ENCODE peak calls at places on chromosome 16, in four cellular contexts. P, V, Y and B are unnamed samples.

GRCh38 chr16:86364653-86365380 is 145.5 kb upstream of the FOXF1 start:
- DNase-seq in P (no peak), V (no peak), Y (no peak), B (no peak)

GRCh38 chr16:88382491-88383400 is at the start of gene ZNF469:
- DNase-seq in P (no peak), V (no peak), Y (peak), B (no peak)

GRCh38 chr16:88061346-88062110 is 110.3 kb downstream of the BANP start:
- DNase-seq in P (no peak), V (no peak), Y (no peak), B (no peak)

GRCh38 chr16:19114359-19115147 is 789 bp downstream of the ITPRIPL2 start:
- DNase-seq in P (no peak), V (no peak), Y (peak), B (no peak)

GRCh38 chr16:85202631-85203461 is 90.6 kb upstream of the CIBAR2 start:
- DNase-seq in P (no peak), V (no peak), Y (no peak), B (no peak)

GRCh38 chr16:24988593-24989338 is 26.4 kb downstream of the ARHGAP17 start:
- DNase-seq in P (peak), V (peak), Y (no peak), B (no peak)

GRCh38 chr16:48201515-48202201 is 42.4 kb upstream of the LONP2 start:
- DNase-seq in P (no peak), V (no peak), Y (no peak), B (no peak)

GRCh38 chr16:51143166-51143565 is 7.9 kb downstream of the SALL1 start:
- DNase-seq in P (no peak), V (no peak), Y (no peak), B (no peak)

GRCh38 chr16:88854306-88855111 is 2.2 kb downstream of the GALNS start:
- DNase-seq in P (no peak), V (peak), Y (no peak), B (no peak)

GRCh38 chr16:25411376-25412081 is 153.9 kb upstream of the ZKSCAN2 start:
- DNase-seq in P (no peak), V (no peak), Y (no peak), B (no peak)

GRCh38 chr16:19639986-19640421 is 78.0 kb downstream of the KNOP1 start:
- DNase-seq in P (no peak), V (peak), Y (no peak), B (no peak)

GRCh38 chr16:57131351-57131970 is 39.1 kb downstream of the CPNE2 start:
- DNase-seq in P (no peak), V (no peak), Y (no peak), B (no peak)

GRCh38 chr16:57629516-57630401 is 1.3 kb downstream of the ADGRG1 start:
- DNase-seq in P (no peak), V (no peak), Y (no peak), B (no peak)

GRCh38 chr16:88995746-88996535 is 18.9 kb upstream of the CBFA2T3 start:
- DNase-seq in P (no peak), V (no peak), Y (no peak), B (no peak)

GRCh38 chr16:48596326-48596725 is 13.7 kb downstream of the N4BP1 start:
- DNase-seq in P (no peak), V (peak), Y (no peak), B (no peak)

GRCh38 chr16:18975109-18975508 is 8.6 kb upstream of the TMC7 start:
- DNase-seq in P (no peak), V (no peak), Y (no peak), B (no peak)

GRCh38 chr16:56048425-56049100 is 142.7 kb upstream of the GNAO1 start:
- DNase-seq in P (no peak), V (no peak), Y (no peak), B (peak)

GRCh38 chr16:29678691-29679267 is at the start of gene QPRT:
- DNase-seq in P (no peak), V (peak), Y (peak), B (no peak)

GRCh38 chr16:84391151-84391873 is 23.0 kb downstream of the ATP2C2 start:
- DNase-seq in P (no peak), V (no peak), Y (no peak), B (no peak)

GRCh38 chr16:54077412-54077821 is 209.2 kb downstream of the IRX3 start:
- DNase-seq in P (no peak), V (no peak), Y (no peak), B (no peak)

GRCh38 chr16:21991621-21992020 is 9.3 kb downstream of the PDZD9 start:
- DNase-seq in P (no peak), V (no peak), Y (no peak), B (no peak)

GRCh38 chr16:6549415-6549814 is 783.2 kb upstream of the RBFOX1 start:
- DNase-seq in P (no peak), V (no peak), Y (no peak), B (no peak)

GRCh38 chr16:57700801-57701551 is 6.4 kb downstream of the DRC7 start:
- DNase-seq in P (no peak), V (peak), Y (no peak), B (no peak)

GRCh38 chr16:23981429-23982399 is 145.9 kb downstream of the PRKCB start:
- DNase-seq in P (no peak), V (no peak), Y (no peak), B (no peak)

GRCh38 chr16:632486-633335 is 1.9 kb downstream of the WFIKKN1 start:
- DNase-seq in P (no peak), V (no peak), Y (no peak), B (no peak)

GRCh38 chr16:55624696-55625095 is 31.1 kb upstream of the SLC6A2 start:
- DNase-seq in P (no peak), V (no peak), Y (no peak), B (no peak)

GRCh38 chr16:56355221-56355620 is 70.1 kb downstream of the AMFR start:
- DNase-seq in P (no peak), V (no peak), Y (no peak), B (no peak)

GRCh38 chr16:4414187-4414909 is 2.0 kb downstream of the CORO7 start:
- DNase-seq in P (no peak), V (no peak), Y (no peak), B (peak)
- TF ChIP-seq SRF in P (no peak), V (no peak), Y (no peak), B (no peak)

GRCh38 chr16:28161626-28162025 is 50.1 kb downstream of the XPO6 start:
- DNase-seq in P (no peak), V (no peak), Y (no peak), B (no peak)

GRCh38 chr16:28162326-28162877 is 49.4 kb downstream of the XPO6 start:
- DNase-seq in P (no peak), V (no peak), Y (no peak), B (no peak)

GRCh38 chr16:28165549-28166046 is 46.2 kb downstream of the XPO6 start:
- DNase-seq in P (no peak), V (no peak), Y (no peak), B (no peak)

GRCh38 chr16:28166394-28167208 is 45.2 kb downstream of the XPO6 start:
- DNase-seq in P (peak), V (no peak), Y (no peak), B (no peak)

GRCh38 chr16:28163699-28164584 is 47.8 kb downstream of the XPO6 start:
- DNase-seq in P (no peak), V (no peak), Y (no peak), B (no peak)
- TF ChIP-seq SRF in P (no peak), V (no peak), Y (no peak), B (no peak)

DNA sequence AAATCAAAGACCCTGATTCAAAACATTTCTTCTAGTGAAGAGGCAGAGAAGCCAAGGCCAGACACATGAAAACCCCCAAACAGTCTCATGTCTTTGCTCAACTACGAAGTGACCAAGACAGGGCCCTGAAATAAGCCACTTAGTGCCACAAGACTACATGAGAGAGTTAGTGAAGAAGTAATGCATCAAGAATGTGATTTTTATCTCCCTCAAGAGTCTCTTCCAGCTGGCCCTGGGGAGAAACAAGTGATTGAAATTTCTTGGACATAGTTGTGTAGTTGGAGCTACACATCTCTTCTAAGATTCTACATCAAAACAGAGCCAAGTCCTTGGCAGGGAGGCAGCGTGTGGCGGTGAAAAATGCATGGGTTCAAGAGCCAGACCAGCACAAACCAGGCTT is 30.5 kb downstream of the LYRM1 start:
- DNase-seq in P (no peak), V (no peak), Y (no peak), B (no peak)
- TF ChIP-seq SRF in P (no peak), V (no peak), Y (no peak), B (no peak)

GRCh38 chr16:50067290-50067853 is 1.6 kb downstream of the HEATR3 start:
- DNase-seq in P (peak), V (peak), Y (peak), B (no peak)
- TF ChIP-seq SRF in P (no peak), V (no peak), Y (no peak), B (no peak)